ENCODE peak calls at places on chromosomes 13 and 19, in seven cellular contexts. D is IMR-90, S is mesendoderm, Q is H9, G is neuronal stem cell, M is trophoblast cell, C is H1. H is an unnamed sample.

GRCh38 chr13:69755101-69755500 is 352.5 kb upstream of the ATXN8OS start:
- DNase-seq in D (no peak), S (no peak), Q (no peak), G (no peak), M (no peak), C (no peak), H (no peak)

GRCh38 chr19:13917888-13918406 is 11.9 kb downstream of the CC2D1A start:
- DNase-seq in D (no peak), S (no peak), Q (no peak), G (no peak), M (no peak), C (no peak), H (no peak)

GRCh38 chr19:52527134-52527953 is at the start of gene ZNF808:
- DNase-seq in D (peak; percentile 87), S (peak; percentile 99), Q (peak; percentile 97), G (peak; percentile 89), M (peak; percentile 96), C (peak; percentile 90), H (peak; percentile 90)

GRCh38 chr19:7550987-7551761 is 15.7 kb downstream of the PNPLA6 start:
- DNase-seq in D (peak; percentile 30), S (peak; percentile 99), Q (peak; percentile 98), G (peak; percentile 90), M (peak; percentile 84), C (peak; percentile 93), H (peak; percentile 21)

GRCh38 chr13:47503468-47503867 is 497.6 kb downstream of the SUCLA2 start:
- DNase-seq in D (no peak), S (no peak), Q (no peak), G (no peak), M (no peak), C (no peak), H (no peak)

GRCh38 chr13:72181661-72182060 is 314.7 kb upstream of the DACH1 start:
- DNase-seq in D (no peak), S (no peak), Q (no peak), G (no peak), M (no peak), C (no peak), H (no peak)

GRCh38 chr19:40284501-40285352 is at the start of gene AKT2:
- DNase-seq in D (peak; percentile 47), S (peak; percentile 90), Q (peak; percentile 88), G (peak; percentile 94), M (no peak), C (peak; percentile 98), H (peak; percentile 66)

GRCh38 chr19:7445104-7445503 is 43.7 kb downstream of the PEX11G start:
- DNase-seq in D (no peak), S (no peak), Q (no peak), G (no peak), M (no peak), C (no peak), H (no peak)

GRCh38 chr19:3687774-3688706 is 12.2 kb downstream of the PIP5K1C start:
- DNase-seq in D (no peak), S (peak; percentile 58), Q (peak; percentile 71), G (no peak), M (peak; percentile 91), C (no peak), H (no peak)

GRCh38 chr13:110012102-110012739 is 225.8 kb upstream of the IRS2 start:
- DNase-seq in D (peak; percentile 97), S (no peak), Q (no peak), G (no peak), M (peak; percentile 83), C (no peak), H (peak; percentile 91)

GRCh38 chr19:20103091-20103501 is 25.3 kb downstream of the ZNF90 start:
- DNase-seq in D (no peak), S (peak; percentile 91), Q (peak; percentile 62), G (no peak), M (peak; percentile 87), C (peak; percentile 54), H (no peak)

GRCh38 chr19:46755077-46755852 is 9.0 kb upstream of the STRN4 start:
- DNase-seq in D (peak; percentile 77), S (no peak), Q (no peak), G (no peak), M (no peak), C (no peak), H (peak; percentile 44)

GRCh38 chr13:46350003-46350402 is 37.0 kb downstream of the RUBCNL start:
- DNase-seq in D (no peak), S (no peak), Q (no peak), G (no peak), M (no peak), C (no peak), H (no peak)

GRCh38 chr13:71278512-71278911 is 588.5 kb downstream of the DACH1 start:
- DNase-seq in D (no peak), S (no peak), Q (no peak), G (no peak), M (no peak), C (no peak), H (no peak)

GRCh38 chr19:10068205-10068604 is 17.9 kb upstream of the SHFL start:
- DNase-seq in D (no peak), S (no peak), Q (no peak), G (no peak), M (no peak), C (no peak), H (no peak)

GRCh38 chr19:30557212-30557611 is 185.0 kb downstream of the ZNF536 start:
- DNase-seq in D (no peak), S (no peak), Q (no peak), G (no peak), M (no peak), C (no peak), H (no peak)
- H3K4ac ChIP-seq in D (no peak overlapping the region), S (no peak overlapping the region), Q (no peak overlapping the region), G (no peak overlapping the region), M (no peak overlapping the region), C (no peak overlapping the region), H (no peak overlapping the region)

GRCh38 chr13:54078271-54078670 is 1049.7 kb downstream of the OLFM4 start:
- DNase-seq in D (no peak), S (no peak), Q (no peak), G (no peak), M (no peak), C (no peak), H (no peak)
- H3K4ac ChIP-seq in D (no peak overlapping the region), S (no peak overlapping the region), Q (no peak overlapping the region), G (no peak overlapping the region), M (no peak overlapping the region), C (no peak overlapping the region), H (no peak overlapping the region)

DNA sequence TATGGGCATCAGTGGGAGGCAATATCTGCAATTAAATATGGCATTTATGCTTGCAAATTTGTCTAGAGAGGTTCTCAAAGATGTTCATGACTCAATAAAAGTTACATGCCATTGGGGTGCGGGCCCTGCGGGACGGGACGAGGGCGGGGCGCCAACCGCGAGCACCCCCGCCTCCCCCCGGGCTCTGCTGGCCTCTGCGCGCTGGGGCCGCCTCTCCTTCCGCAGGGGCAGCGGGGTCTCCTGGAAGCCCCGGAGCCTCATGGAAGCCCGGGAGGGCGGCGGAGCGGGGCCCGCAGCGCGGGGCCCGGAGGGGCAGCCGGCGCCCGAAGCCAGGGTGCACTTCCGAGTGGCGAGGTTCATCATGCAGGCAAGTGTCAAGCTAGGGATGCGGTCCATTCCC is 179.2 kb downstream of the TPTE2 start:
- DNase-seq in D (no peak), S (no peak), Q (no peak), G (no peak), M (no peak), C (no peak), H (no peak)
- H3K4ac ChIP-seq in D (no peak overlapping the region), S (no peak overlapping the region), Q (no peak overlapping the region), G (no peak overlapping the region), M (no peak overlapping the region), C (no peak overlapping the region), H (no peak overlapping the region)

GRCh38 chr19:18348171-18348570 is 7.8 kb downstream of the PGPEP1 start:
- DNase-seq in D (no peak), S (no peak), Q (no peak), G (no peak), M (no peak), C (no peak), H (no peak)

GRCh38 chr19:18353378-18354005 is 13.1 kb downstream of the PGPEP1 start:
- DNase-seq in D (no peak), S (no peak), Q (no peak), G (no peak), M (no peak), C (no peak), H (no peak)

GRCh38 chr19:18351544-18351943 is 11.1 kb downstream of the PGPEP1 start:
- DNase-seq in D (no peak), S (no peak), Q (no peak), G (no peak), M (no peak), C (no peak), H (no peak)

GRCh38 chr19:18349524-18350128 is 9.2 kb downstream of the PGPEP1 start:
- DNase-seq in D (peak; percentile 65), S (peak; percentile 51), Q (no peak), G (no peak), M (peak; percentile 76), C (peak; percentile 75), H (peak; percentile 61)

DNA sequence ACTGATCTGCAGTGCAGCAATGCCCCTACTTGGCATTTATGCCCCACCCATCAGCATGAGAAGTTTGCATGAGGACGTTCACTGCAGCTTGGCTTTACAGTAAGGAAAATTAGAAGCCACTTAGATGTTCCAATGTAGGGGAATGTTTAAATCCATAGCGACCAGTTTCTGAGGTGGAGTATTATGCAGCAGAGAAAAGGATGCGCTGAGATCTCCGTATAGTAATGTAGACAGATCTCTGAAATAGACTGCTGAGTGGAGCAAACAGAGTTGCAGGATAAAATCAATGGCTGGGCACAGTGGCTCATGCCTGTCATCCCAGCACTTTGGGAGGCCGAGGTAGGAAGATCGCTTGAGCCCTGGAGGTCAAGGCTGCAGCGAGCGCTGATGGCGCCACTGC is 10.1 kb downstream of the PGPEP1 start:
- DNase-seq in D (no peak), S (no peak), Q (no peak), G (no peak), M (no peak), C (no peak), H (no peak)
- H3K4ac ChIP-seq in D (no peak overlapping the region), S (no peak overlapping the region), Q (no peak overlapping the region), G (no peak overlapping the region), M (no peak overlapping the region), C (no peak overlapping the region), H (no peak overlapping the region)

H was measured in mesenchymal stem cell.